ENCODE peak calls at places on chromosomes 13 and 19, in six cellular contexts. B is cardiac muscle cell, Y is GM23338, C is astrocyte, R is K562, N is GM06990. J is an unnamed sample.

GRCh38 chr19:16978156-16978555 is 48.5 kb downstream of the CPAMD8 start:
- DNase-seq in B (no peak), Y (no peak), C (no peak), R (no peak), N (no peak), J (no peak)

GRCh38 chr19:38596057-38596981 is 21.4 kb downstream of the MAP4K1 start:
- DNase-seq in B (peak; percentile 16), Y (peak; percentile 98), C (no peak), R (peak; percentile 97), N (no peak), J (peak; percentile 97)

GRCh38 chr13:87234981-87235380 is 436.2 kb upstream of the SLITRK5 start:
- DNase-seq in B (peak; percentile 17), Y (no peak), C (peak; percentile 96), R (no peak), N (no peak), J (no peak)

GRCh38 chr19:58338825-58339558 is 12.2 kb downstream of the ZSCAN22 start:
- DNase-seq in B (no peak), Y (peak; percentile 71), C (no peak), R (peak; percentile 27), N (no peak), J (peak; percentile 91)

GRCh38 chr19:23415561-23416191 is 20.4 kb upstream of the ZNF91 start:
- DNase-seq in B (peak; percentile 12), Y (peak; percentile 97), C (no peak), R (no peak), N (no peak), J (peak; percentile 85)

GRCh38 chr19:23318143-23318542 is 67.9 kb upstream of the ZNF724 start:
- DNase-seq in B (no peak), Y (no peak), C (no peak), R (no peak), N (no peak), J (no peak)

GRCh38 chr13:113803409-113804016 is 44.5 kb downstream of the TMEM255B start:
- DNase-seq in B (no peak), Y (no peak), C (no peak), R (no peak), N (no peak), J (peak; percentile 70)

GRCh38 chr13:66623129-66623528 is 607.0 kb downstream of the PCDH9 start:
- DNase-seq in B (no peak), Y (no peak), C (no peak), R (no peak), N (no peak), J (no peak)

GRCh38 chr13:65965496-65965895 is 1264.6 kb downstream of the PCDH9 start:
- DNase-seq in B (peak; percentile 55), Y (no peak), C (no peak), R (no peak), N (no peak), J (no peak)

GRCh38 chr13:52785721-52786120 is 46.1 kb upstream of the CNMD start:
- DNase-seq in B (no peak), Y (no peak), C (no peak), R (no peak), N (no peak), J (no peak)

GRCh38 chr19:39307822-39308530 is 11.8 kb downstream of the IFNL1 start:
- DNase-seq in B (no peak), Y (peak; percentile 74), C (no peak), R (no peak), N (no peak), J (peak; percentile 81)

GRCh38 chr13:24605923-24606372 is 74.3 kb upstream of the ATP12A start:
- DNase-seq in B (peak; percentile 74), Y (peak; percentile 56), C (no peak), R (peak; percentile 17), N (peak; percentile 29), J (peak; percentile 42)

GRCh38 chr13:59094149-59094548 is 1069.6 kb downstream of the DIAPH3 start:
- DNase-seq in B (no peak), Y (no peak), C (peak; percentile 29), R (no peak), N (no peak), J (no peak)

GRCh38 chr19:52653161-52653560 is 15.0 kb upstream of the ZNF83 start:
- DNase-seq in B (no peak), Y (no peak), C (no peak), R (no peak), N (no peak), J (no peak)

GRCh38 chr19:56759531-56759930 is 81.0 kb downstream of the PEG3 start:
- DNase-seq in B (no peak), Y (no peak), C (no peak), R (no peak), N (no peak), J (no peak)
- H3K4me3 ChIP-seq in B (no peak overlapping the region), Y (no peak overlapping the region), C (no peak overlapping the region), R (no peak overlapping the region), N (no peak overlapping the region), J (no peak overlapping the region)

GRCh38 chr13:77171451-77171850 is 144.5 kb upstream of the FBXL3 start:
- DNase-seq in B (no peak), Y (no peak), C (no peak), R (no peak), N (no peak), J (no peak)
- H3K36me3 ChIP-seq in B (peaks cover 34% of the 10 kb centered on the region), Y (peaks cover 11% of the 10 kb centered on the region), C (peaks cover 17% of the 10 kb centered on the region), R (peaks cover 22% of the 10 kb centered on the region), N (peaks cover 6% of the 10 kb centered on the region), J (peaks cover 1% of the 10 kb centered on the region)

DNA sequence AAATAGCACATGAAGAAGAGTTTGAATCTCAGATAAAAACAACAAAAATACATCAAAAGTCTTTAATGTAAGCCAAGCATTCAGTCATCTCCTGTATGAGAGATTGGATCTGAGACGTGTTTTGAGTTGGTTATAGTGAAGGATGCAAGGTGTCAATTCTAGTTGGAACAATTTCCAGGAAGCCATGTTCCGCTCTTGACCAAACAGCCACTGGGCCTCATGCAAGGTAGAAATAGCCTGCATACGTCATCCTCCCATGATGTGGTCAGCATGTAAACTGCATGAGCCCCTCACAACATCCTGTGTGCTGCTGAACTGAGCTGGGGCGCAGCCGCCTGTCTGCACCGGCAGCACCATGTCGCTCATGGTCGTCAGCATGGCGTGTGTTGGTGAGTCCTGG is at the start of gene KIR3DL3:
- DNase-seq in B (no peak), Y (no peak), C (no peak), R (no peak), N (no peak), J (no peak)
- H3K4me3 ChIP-seq in B (no peak within 1 kb of the TSS), Y (no peak within 1 kb of the TSS), C (no peak within 1 kb of the TSS), R (no peak within 1 kb of the TSS), N (no peak within 1 kb of the TSS), J (no peak within 1 kb of the TSS)

GRCh38 chr13:28459911-28460310 is 35.0 kb downstream of the FLT1 start:
- DNase-seq in B (no peak), Y (no peak), C (no peak), R (no peak), N (no peak), J (no peak)

GRCh38 chr13:28463481-28463880 is 31.4 kb downstream of the FLT1 start:
- DNase-seq in B (no peak), Y (no peak), C (no peak), R (no peak), N (no peak), J (no peak)

GRCh38 chr13:28455580-28456194 is 39.2 kb downstream of the FLT1 start:
- DNase-seq in B (no peak), Y (peak; percentile 71), C (no peak), R (no peak), N (no peak), J (peak; percentile 23)

GRCh38 chr13:28452755-28453154 is 42.2 kb downstream of the FLT1 start:
- DNase-seq in B (no peak), Y (no peak), C (no peak), R (no peak), N (no peak), J (no peak)

GRCh38 chr13:28458604-28459003 is 36.3 kb downstream of the FLT1 start:
- DNase-seq in B (no peak), Y (no peak), C (no peak), R (no peak), N (no peak), J (no peak)
- H3K36me3 ChIP-seq in B (no peaks in the 10 kb centered on the region), Y (peaks cover 25% of the 10 kb centered on the region), C (no peaks in the 10 kb centered on the region), R (no peaks in the 10 kb centered on the region), N (no peaks in the 10 kb centered on the region), J (peaks cover 15% of the 10 kb centered on the region)

DNA sequence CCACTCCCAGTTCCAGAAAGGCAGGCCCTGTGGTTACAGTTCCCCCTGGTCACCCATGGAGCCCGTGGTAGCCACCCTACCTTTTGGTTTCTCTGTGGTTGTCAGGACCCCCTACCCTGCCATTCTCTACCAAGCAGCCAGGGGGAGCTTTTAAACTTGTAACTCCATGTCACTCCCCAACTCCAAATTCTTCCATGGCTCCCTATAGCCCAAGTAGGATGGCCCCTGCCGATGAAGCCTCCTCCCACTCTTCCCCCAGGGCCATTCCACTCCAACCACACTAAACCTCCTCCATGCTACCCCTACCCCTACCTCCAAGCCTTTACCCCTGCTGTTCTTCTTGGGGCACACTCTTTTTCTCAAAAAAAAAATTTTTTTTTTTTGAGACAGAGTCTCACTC is 2.2 kb downstream of the S1PR2 start:
- DNase-seq in B (peak; percentile 57), Y (peak; percentile 87), C (no peak), R (peak; percentile 70), N (no peak), J (peak; percentile 87)
- H3K4me3 ChIP-seq in B (no peak overlapping the region), Y (no peak overlapping the region), C (no peak overlapping the region), R (no peak overlapping the region), N (peak overlapping the region; percentile 23), J (no peak overlapping the region)

GRCh38 chr19:41586064-41586463 is 10.1 kb downstream of the CEACAM21 start:
- DNase-seq in B (no peak), Y (no peak), C (no peak), R (no peak), N (no peak), J (no peak)
- H3K36me3 ChIP-seq in B (no peaks in the 10 kb centered on the region), Y (no peaks in the 10 kb centered on the region), C (no peaks in the 10 kb centered on the region), R (no peaks in the 10 kb centered on the region), N (peaks cover 7% of the 10 kb centered on the region), J (no peaks in the 10 kb centered on the region)

GRCh38 chr13:108176685-108177274 is 38.6 kb downstream of the LIG4 start:
- DNase-seq in B (peak; percentile 29), Y (peak; percentile 77), C (no peak), R (peak; percentile 36), N (no peak), J (peak; percentile 54)
- H3K4me3 ChIP-seq in B (no peak overlapping the region), Y (no peak overlapping the region), C (no peak overlapping the region), R (no peak overlapping the region), N (no peak overlapping the region), J (no peak overlapping the region)

GRCh38 chr19:8462601-8463000 is 17.8 kb downstream of the HNRNPM start:
- DNase-seq in B (no peak), Y (no peak), C (no peak), R (no peak), N (no peak), J (no peak)
- H3K36me3 ChIP-seq in B (peaks cover 44% of the 10 kb centered on the region), Y (peaks cover 46% of the 10 kb centered on the region), C (peaks cover 32% of the 10 kb centered on the region), R (peaks cover 99% of the 10 kb centered on the region), N (peaks cover 23% of the 10 kb centered on the region), J (peaks cover 39% of the 10 kb centered on the region)

GRCh38 chr13:44112700-44113329 is 233.1 kb downstream of the LACC1 start:
- DNase-seq in B (no peak), Y (no peak), C (no peak), R (no peak), N (no peak), J (no peak)

GRCh38 chr13:44107357-44108121 is 227.8 kb downstream of the LACC1 start:
- DNase-seq in B (no peak), Y (no peak), C (no peak), R (no peak), N (no peak), J (no peak)

GRCh38 chr13:44109986-44110640 is 230.4 kb downstream of the LACC1 start:
- DNase-seq in B (no peak), Y (no peak), C (no peak), R (no peak), N (no peak), J (no peak)

GRCh38 chr13:44108345-44108858 is 228.7 kb downstream of the LACC1 start:
- DNase-seq in B (peak; percentile 5), Y (no peak), C (no peak), R (no peak), N (no peak), J (no peak)

GRCh38 chr13:44111701-44112100 is 232.0 kb downstream of the LACC1 start:
- DNase-seq in B (no peak), Y (no peak), C (no peak), R (no peak), N (no peak), J (no peak)
- H3K4me3 ChIP-seq in B (no peak overlapping the region), Y (no peak overlapping the region), C (no peak overlapping the region), R (no peak overlapping the region), N (no peak overlapping the region), J (no peak overlapping the region)